ENCODE peak calls at places on chromosomes 13 and 19, in nine cellular contexts. A is left lung; Z is heart left ventricle; G is skeletal muscle cell; W is CD4-positive, alpha-beta T cell; K is stimulated activated naive B cell treated with anti-CD40 and anti-IgM and Interleukin-4, amounts not matched to agents 10 μg/mL and 1 μg/mL and 100 μg/mL, for 72 hours; D is activated CD4-positive, alpha-beta T cell treated with anti-CD3 and anti-CD28 coated beads, Interleukin-2, amount 50 U/mL, for 4 hours; U is NCI-H2081; X is stimulated activated CD4-positive, alpha-beta T cell treated with anti-CD3 and anti-CD28 coated beads, Interleukin-4, amount 100 ng/mL, for 48 hours. J is an unnamed sample.

GRCh38 chr13:92224825-92225224 is 826.4 kb downstream of the GPC5 start:
- DNase-seq in A (no peak), G (no peak), W (no peak), K (no peak), D (no peak), U (no peak), X (no peak), Z (no peak), J (no peak)

GRCh38 chr13:92727118-92727517 is 499.5 kb upstream of the GPC6 start:
- DNase-seq in W (no peak), K (no peak), A (no peak), D (no peak), U (no peak), X (no peak), Z (no peak), G (no peak), J (no peak)

GRCh38 chr19:51440846-51441409 is 17.3 kb downstream of the SIGLEC8 start:
- DNase-seq in U (no peak), A (no peak), Z (no peak), K (peak), D (peak), X (peak), G (no peak), W (no peak), J (no peak)

GRCh38 chr13:98327326-98328314 is 150.6 kb upstream of the RNF113B start:
- DNase-seq in D (no peak), U (no peak), W (no peak), G (peak), Z (no peak), X (no peak), A (no peak), K (no peak), J (no peak)

GRCh38 chr19:49870309-49870901 is 3.0 kb upstream of the PNKP start:
- DNase-seq in K (no peak), Z (no peak), G (no peak), W (no peak), X (no peak), D (no peak), A (peak), U (no peak), J (no peak)

GRCh38 chr13:23622991-23623390 is 52.8 kb downstream of the TNFRSF19 start:
- DNase-seq in A (no peak), K (no peak), Z (no peak), W (no peak), U (no peak), D (no peak), X (no peak), G (no peak), J (no peak)

GRCh38 chr13:46605089-46605488 is 52.1 kb downstream of the LRCH1 start:
- DNase-seq in Z (peak), W (no peak), X (no peak), U (no peak), K (no peak), D (no peak), A (no peak), G (no peak), J (no peak)

GRCh38 chr19:27740396-27740795 is 1472.6 kb downstream of the UQCRFS1 start:
- DNase-seq in K (no peak), X (no peak), G (no peak), W (no peak), U (no peak), A (no peak), Z (no peak), D (no peak), J (no peak)

GRCh38 chr13:48397744-48398143 is 15.2 kb downstream of the LPAR6 start:
- DNase-seq in U (no peak), G (no peak), Z (no peak), W (no peak), D (no peak), X (no peak), K (no peak), A (no peak), J (no peak)

GRCh38 chr19:50495020-50495531 is 15.9 kb downstream of the JOSD2 start:
- DNase-seq in U (no peak), W (no peak), G (no peak), Z (no peak), A (no peak), X (no peak), K (no peak), D (no peak), J (no peak)

GRCh38 chr13:91978571-91978970 is 580.1 kb downstream of the GPC5 start:
- DNase-seq in Z (no peak), W (no peak), U (no peak), G (no peak), X (no peak), A (no peak), D (no peak), K (no peak), J (no peak)

GRCh38 chr13:84985860-84986259 is 813.4 kb downstream of the SLITRK6 start:
- DNase-seq in W (no peak), A (no peak), K (no peak), U (no peak), D (no peak), Z (no peak), G (no peak), X (no peak), J (no peak)

GRCh38 chr19:49119411-49120324 is at the start of gene PPFIA3:
- DNase-seq in D (no peak), X (no peak), W (no peak), U (no peak), A (peak), G (no peak), K (no peak), Z (peak), J (peak)

J was measured in progenitor cell of endocrine pancreas.